ENCODE peak calls at places on chromosomes 3 and 15, in five cellular contexts. One of them, this sample, is unnamed.

GRCh38 chr3:14460342-14461005 is 58.1 kb downstream of the SLC6A6 start:
- DNase-seq in RWPE1: no peak
- DNase-seq in NB4: no peak
- DNase-seq in MCF 10A: peak
- DNase-seq in lower leg skin: no peak
- DNase-seq in this sample: no peak

GRCh38 chr3:72255736-72256559 is 471.0 kb upstream of the PROK2 start:
- DNase-seq in MCF 10A: peak
- DNase-seq in RWPE1: peak
- DNase-seq in lower leg skin: peak
- DNase-seq in NB4: no peak
- DNase-seq in this sample: no peak

GRCh38 chr15:79184465-79184892 is 93.9 kb upstream of the RASGRF1 start:
- DNase-seq in MCF 10A: peak
- DNase-seq in NB4: peak
- DNase-seq in RWPE1: peak
- DNase-seq in lower leg skin: peak
- DNase-seq in this sample: no peak

GRCh38 chr3:96657710-96658109 is 156.7 kb upstream of the EPHA6 start:
- DNase-seq in MCF 10A: no peak
- DNase-seq in RWPE1: no peak
- DNase-seq in lower leg skin: no peak
- DNase-seq in NB4: no peak
- DNase-seq in this sample: no peak

GRCh38 chr3:114218006-114218405 is 19.4 kb downstream of the ZNF80 start:
- DNase-seq in RWPE1: no peak
- DNase-seq in MCF 10A: no peak
- DNase-seq in NB4: no peak
- DNase-seq in lower leg skin: no peak
- DNase-seq in this sample: no peak

GRCh38 chr3:94234177-94234788 is 171.4 kb downstream of the NSUN3 start:
- DNase-seq in MCF 10A: peak
- DNase-seq in NB4: peak
- DNase-seq in lower leg skin: no peak
- DNase-seq in RWPE1: peak
- DNase-seq in this sample: no peak

GRCh38 chr3:71051893-71052687 is 531.4 kb downstream of the FOXP1 start:
- DNase-seq in MCF 10A: peak
- DNase-seq in lower leg skin: no peak
- DNase-seq in RWPE1: peak
- DNase-seq in NB4: peak
- DNase-seq in this sample: no peak

GRCh38 chr3:122984007-122984406 is 43.6 kb downstream of the SEMA5B start:
- DNase-seq in RWPE1: no peak
- DNase-seq in MCF 10A: no peak
- DNase-seq in NB4: no peak
- DNase-seq in lower leg skin: no peak
- DNase-seq in this sample: no peak

GRCh38 chr3:63877737-63878393 is 14.2 kb downstream of the ATXN7 start:
- DNase-seq in MCF 10A: no peak
- DNase-seq in NB4: no peak
- DNase-seq in lower leg skin: no peak
- DNase-seq in RWPE1: no peak
- DNase-seq in this sample: no peak

GRCh38 chr3:100032262-100032661 is 82.0 kb downstream of the FILIP1L start:
- DNase-seq in NB4: no peak
- DNase-seq in lower leg skin: no peak
- DNase-seq in RWPE1: no peak
- DNase-seq in MCF 10A: peak
- DNase-seq in this sample: no peak

GRCh38 chr3:124811441-124811840 is 75.7 kb downstream of the ITGB5 start:
- DNase-seq in lower leg skin: peak
- DNase-seq in MCF 10A: peak
- DNase-seq in RWPE1: no peak
- DNase-seq in NB4: no peak
- DNase-seq in this sample: no peak

GRCh38 chr3:181752202-181752671 is 40.5 kb downstream of the SOX2 start:
- DNase-seq in RWPE1: no peak
- DNase-seq in lower leg skin: no peak
- DNase-seq in NB4: no peak
- DNase-seq in MCF 10A: no peak
- DNase-seq in this sample: no peak

GRCh38 chr3:100150583-100150982 is 36.3 kb upstream of the FILIP1L start:
- DNase-seq in RWPE1: no peak
- DNase-seq in MCF 10A: no peak
- DNase-seq in lower leg skin: no peak
- DNase-seq in NB4: no peak
- DNase-seq in this sample: no peak

GRCh38 chr3:124686028-124686670 is 44.1 kb upstream of the UMPS start:
- DNase-seq in NB4: no peak
- DNase-seq in MCF 10A: no peak
- DNase-seq in lower leg skin: no peak
- DNase-seq in RWPE1: peak
- DNase-seq in this sample: peak

GRCh38 chr3:182596673-182597410 is 196.5 kb upstream of the ATP11B start:
- DNase-seq in RWPE1: no peak
- DNase-seq in NB4: no peak
- DNase-seq in MCF 10A: no peak
- DNase-seq in lower leg skin: no peak
- DNase-seq in this sample: no peak

GRCh38 chr15:29113336-29114276 is 156.0 kb downstream of the NSMCE3 start:
- DNase-seq in NB4: no peak
- DNase-seq in MCF 10A: no peak
- DNase-seq in lower leg skin: no peak
- DNase-seq in RWPE1: no peak
- DNase-seq in this sample: no peak

GRCh38 chr15:99176757-99177156 is 71.9 kb downstream of the SYNM start:
- DNase-seq in NB4: no peak
- DNase-seq in RWPE1: no peak
- DNase-seq in MCF 10A: no peak
- DNase-seq in lower leg skin: no peak
- DNase-seq in this sample: no peak

GRCh38 chr15:59245583-59245982 is 38.9 kb downstream of the LDHAL6B start:
- DNase-seq in MCF 10A: no peak
- DNase-seq in NB4: no peak
- DNase-seq in lower leg skin: no peak
- DNase-seq in RWPE1: no peak
- DNase-seq in this sample: no peak

GRCh38 chr3:71191031-71191482 is 392.5 kb downstream of the FOXP1 start:
- DNase-seq in RWPE1: no peak
- DNase-seq in MCF 10A: no peak
- DNase-seq in NB4: no peak
- DNase-seq in lower leg skin: no peak
- DNase-seq in this sample: no peak

GRCh38 chr3:23288715-23289114 is 85.6 kb downstream of the UBE2E2 start:
- DNase-seq in MCF 10A: no peak
- DNase-seq in RWPE1: no peak
- DNase-seq in lower leg skin: no peak
- DNase-seq in NB4: no peak
- DNase-seq in this sample: no peak

GRCh38 chr3:118146658-118147375 is 887.8 kb downstream of the IGSF11 start:
- DNase-seq in MCF 10A: no peak
- DNase-seq in NB4: no peak
- DNase-seq in RWPE1: no peak
- DNase-seq in lower leg skin: no peak
- DNase-seq in this sample: no peak

GRCh38 chr15:35306361-35306981 is 221.4 kb upstream of the NANOGP8 start:
- DNase-seq in MCF 10A: peak
- DNase-seq in lower leg skin: no peak
- DNase-seq in NB4: no peak
- DNase-seq in RWPE1: peak
- DNase-seq in this sample: no peak

GRCh38 chr3:2029559-2029958 is 69.1 kb upstream of the CNTN4 start:
- DNase-seq in NB4: no peak
- DNase-seq in MCF 10A: no peak
- DNase-seq in RWPE1: no peak
- DNase-seq in lower leg skin: no peak
- DNase-seq in this sample: no peak

GRCh38 chr3:47429476-47430270 is 46.1 kb downstream of the SCAP start:
- DNase-seq in MCF 10A: no peak
- DNase-seq in lower leg skin: no peak
- DNase-seq in RWPE1: no peak
- DNase-seq in NB4: no peak
- DNase-seq in this sample: peak

GRCh38 chr3:158407844-158408517 is 163.0 kb upstream of the MLF1 start:
- DNase-seq in RWPE1: no peak
- DNase-seq in lower leg skin: no peak
- DNase-seq in MCF 10A: no peak
- DNase-seq in NB4: no peak
- DNase-seq in this sample: no peak

GRCh38 chr15:85749261-85750151 is 45.2 kb downstream of the KLHL25 start:
- DNase-seq in RWPE1: no peak
- DNase-seq in lower leg skin: peak
- DNase-seq in MCF 10A: no peak
- DNase-seq in NB4: no peak
- DNase-seq in this sample: peak

GRCh38 chr3:97940034-97940433 is 32.2 kb downstream of the RIOX2 start:
- DNase-seq in MCF 10A: peak
- DNase-seq in lower leg skin: no peak
- DNase-seq in NB4: peak
- DNase-seq in RWPE1: no peak
- DNase-seq in this sample: no peak

GRCh38 chr15:43762824-43763223 is 13.9 kb downstream of the ELL3 start:
- DNase-seq in NB4: no peak
- DNase-seq in lower leg skin: no peak
- DNase-seq in MCF 10A: no peak
- DNase-seq in RWPE1: no peak
- DNase-seq in this sample: no peak

GRCh38 chr3:129058441-129059194 is 2.0 kb upstream of the GP9 start:
- DNase-seq in MCF 10A: peak
- DNase-seq in lower leg skin: no peak
- DNase-seq in RWPE1: no peak
- DNase-seq in NB4: no peak
- DNase-seq in this sample: no peak

GRCh38 chr15:27254016-27254415 is 283.0 kb downstream of the GABRG3 start:
- DNase-seq in NB4: no peak
- DNase-seq in RWPE1: no peak
- DNase-seq in MCF 10A: no peak
- DNase-seq in lower leg skin: no peak
- DNase-seq in this sample: no peak

GRCh38 chr15:27249723-27250160 is 278.8 kb downstream of the GABRG3 start:
- DNase-seq in RWPE1: no peak
- DNase-seq in MCF 10A: no peak
- DNase-seq in lower leg skin: no peak
- DNase-seq in NB4: no peak
- DNase-seq in this sample: no peak

GRCh38 chr15:27249046-27249722 is 278.2 kb downstream of the GABRG3 start:
- DNase-seq in RWPE1: no peak
- DNase-seq in lower leg skin: no peak
- DNase-seq in MCF 10A: no peak
- DNase-seq in NB4: no peak
- DNase-seq in this sample: no peak

GRCh38 chr15:27248251-27248650 is 277.3 kb downstream of the GABRG3 start:
- DNase-seq in MCF 10A: no peak
- DNase-seq in lower leg skin: no peak
- DNase-seq in NB4: no peak
- DNase-seq in RWPE1: no peak
- DNase-seq in this sample: no peak

GRCh38 chr15:27250223-27250622 is 279.2 kb downstream of the GABRG3 start:
- DNase-seq in MCF 10A: no peak
- DNase-seq in NB4: no peak
- DNase-seq in RWPE1: no peak
- DNase-seq in lower leg skin: no peak
- DNase-seq in this sample: no peak
- TF ChIP-seq CTCF in MCF 10A: no peak
- TF ChIP-seq CTCF in NB4: no peak
- TF ChIP-seq CTCF in RWPE1: no peak
- TF ChIP-seq CTCF in lower leg skin: no peak
- TF ChIP-seq CTCF in this sample: peak

GRCh38 chr3:55445551-55445950 is 41.6 kb downstream of the WNT5A start:
- DNase-seq in RWPE1: no peak
- DNase-seq in NB4: no peak
- DNase-seq in lower leg skin: no peak
- DNase-seq in MCF 10A: no peak
- DNase-seq in this sample: no peak
- TF ChIP-seq CTCF in RWPE1: no peak
- TF ChIP-seq CTCF in NB4: no peak
- TF ChIP-seq CTCF in lower leg skin: no peak
- TF ChIP-seq CTCF in MCF 10A: no peak
- TF ChIP-seq CTCF in this sample: no peak

GRCh38 chr3:73419179-73419803 is 205.4 kb downstream of the PDZRN3 start:
- DNase-seq in RWPE1: no peak
- DNase-seq in MCF 10A: no peak
- DNase-seq in NB4: no peak
- DNase-seq in lower leg skin: no peak
- DNase-seq in this sample: no peak
- TF ChIP-seq CTCF in RWPE1: no peak
- TF ChIP-seq CTCF in MCF 10A: no peak
- TF ChIP-seq CTCF in NB4: no peak
- TF ChIP-seq CTCF in lower leg skin: no peak
- TF ChIP-seq CTCF in this sample: peak

GRCh38 chr15:25693321-25694237 is 169.5 kb downstream of the ATP10A start:
- DNase-seq in MCF 10A: no peak
- DNase-seq in NB4: peak
- DNase-seq in lower leg skin: peak
- DNase-seq in RWPE1: no peak
- DNase-seq in this sample: no peak
- TF ChIP-seq CTCF in MCF 10A: no peak
- TF ChIP-seq CTCF in NB4: peak
- TF ChIP-seq CTCF in lower leg skin: no peak
- TF ChIP-seq CTCF in RWPE1: no peak
- TF ChIP-seq CTCF in this sample: peak

GRCh38 chr15:90911302-90911623 is 8.2 kb downstream of the MAN2A2 start:
- DNase-seq in lower leg skin: no peak
- DNase-seq in MCF 10A: no peak
- DNase-seq in NB4: no peak
- DNase-seq in RWPE1: no peak
- DNase-seq in this sample: no peak
- TF ChIP-seq CTCF in lower leg skin: no peak
- TF ChIP-seq CTCF in MCF 10A: no peak
- TF ChIP-seq CTCF in NB4: no peak
- TF ChIP-seq CTCF in RWPE1: no peak
- TF ChIP-seq CTCF in this sample: no peak

GRCh38 chr3:53195066-53195450 is 34.0 kb downstream of the PRKCD start:
- DNase-seq in lower leg skin: no peak
- DNase-seq in MCF 10A: no peak
- DNase-seq in RWPE1: no peak
- DNase-seq in NB4: no peak
- DNase-seq in this sample: no peak

GRCh38 chr3:53198256-53198977 is 37.4 kb downstream of the PRKCD start:
- DNase-seq in NB4: no peak
- DNase-seq in RWPE1: no peak
- DNase-seq in lower leg skin: no peak
- DNase-seq in MCF 10A: no peak
- DNase-seq in this sample: no peak

GRCh38 chr3:53198996-53199395 is 38.0 kb downstream of the PRKCD start:
- DNase-seq in MCF 10A: no peak
- DNase-seq in RWPE1: no peak
- DNase-seq in lower leg skin: no peak
- DNase-seq in NB4: no peak
- DNase-seq in this sample: no peak

GRCh38 chr3:53195602-53196574 is 34.9 kb downstream of the PRKCD start:
- DNase-seq in RWPE1: peak
- DNase-seq in lower leg skin: no peak
- DNase-seq in NB4: peak
- DNase-seq in MCF 10A: peak
- DNase-seq in this sample: no peak

GRCh38 chr3:53196575-53197407 is 35.8 kb downstream of the PRKCD start:
- DNase-seq in MCF 10A: peak
- DNase-seq in lower leg skin: no peak
- DNase-seq in NB4: peak
- DNase-seq in RWPE1: no peak
- DNase-seq in this sample: no peak
- TF ChIP-seq CTCF in MCF 10A: no peak
- TF ChIP-seq CTCF in lower leg skin: no peak
- TF ChIP-seq CTCF in NB4: no peak
- TF ChIP-seq CTCF in RWPE1: no peak
- TF ChIP-seq CTCF in this sample: no peak

This sample was measured in type B pancreatic cell.